ENCODE peak calls at places on chromosomes 3 and 15, in six cellular contexts. N, H, X, Y, J and M are unnamed samples.

GRCh38 chr3:130857336-130858026 is 36.4 kb upstream of the ATP2C1 start:
- DNase-seq in X (no peak), H (no peak), N (no peak), Y (no peak), J (no peak), M (no peak)

GRCh38 chr3:48826451-48826850 is 21.2 kb downstream of the PRKAR2A start:
- DNase-seq in J (no peak), Y (no peak), X (peak), N (no peak), H (peak), M (no peak)

GRCh38 chr3:59126436-59126835 is 76.6 kb upstream of the CFAP20DC start:
- DNase-seq in H (no peak), J (no peak), Y (no peak), X (no peak), N (no peak), M (no peak)

GRCh38 chr15:57290192-57290591 is 86.1 kb upstream of the CGNL1 start:
- DNase-seq in N (no peak), Y (no peak), J (no peak), X (no peak), H (no peak), M (no peak)

GRCh38 chr15:66109826-66110225 is 143.7 kb downstream of the MEGF11 start:
- DNase-seq in X (no peak), N (no peak), H (no peak), Y (no peak), J (no peak), M (no peak)

GRCh38 chr3:55060921-55061555 is 133.2 kb upstream of the LRTM1 start:
- DNase-seq in Y (no peak), X (no peak), N (no peak), J (no peak), H (no peak), M (no peak)

GRCh38 chr15:57927091-57927631 is 138.3 kb downstream of the ALDH1A2 start:
- DNase-seq in X (no peak), Y (no peak), H (no peak), J (no peak), N (no peak), M (no peak)

GRCh38 chr3:131231710-131232348 is 149.7 kb upstream of the NUDT16 start:
- DNase-seq in X (peak), H (peak), N (no peak), J (no peak), Y (no peak), M (no peak)

GRCh38 chr3:69443554-69443953 is 57.7 kb upstream of the FRMD4B start:
- DNase-seq in H (no peak), N (no peak), X (peak), Y (no peak), J (no peak), M (no peak)

GRCh38 chr3:115399751-115400150 is 223.6 kb upstream of the GAP43 start:
- DNase-seq in H (no peak), Y (no peak), N (no peak), X (no peak), J (no peak), M (no peak)

GRCh38 chr15:92011611-92012367 is 158.3 kb downstream of the SLCO3A1 start:
- DNase-seq in X (no peak), H (no peak), N (no peak), J (peak), Y (no peak), M (no peak)

GRCh38 chr3:70716832-70717231 is 404.4 kb upstream of the MDFIC2 start:
- DNase-seq in H (peak), N (no peak), Y (no peak), X (peak), J (peak), M (no peak)

GRCh38 chr3:132593950-132594328 is 3.1 kb upstream of the ACKR4 start:
- DNase-seq in H (peak), N (no peak), Y (no peak), X (peak), J (no peak), M (no peak)

GRCh38 chr3:110620118-110620517 is 451.5 kb upstream of the NECTIN3 start:
- DNase-seq in X (no peak), H (no peak), Y (no peak), N (no peak), J (no peak), M (no peak)

GRCh38 chr15:48076454-48076853 is 44.3 kb upstream of the SLC24A5 start:
- DNase-seq in X (no peak), N (no peak), H (no peak), J (no peak), Y (no peak), M (no peak)

GRCh38 chr3:190269096-190269495 is 53.1 kb downstream of the CLDN1 start:
- DNase-seq in J (no peak), N (no peak), X (peak), Y (no peak), H (peak), M (no peak)

GRCh38 chr3:127387119-127387518 is 99.3 kb upstream of the PRR20G start:
- DNase-seq in H (no peak), N (no peak), J (no peak), Y (no peak), X (no peak), M (no peak)

GRCh38 chr3:38567498-38567897 is 71.4 kb downstream of the EXOG start:
- DNase-seq in J (no peak), X (no peak), Y (no peak), H (no peak), N (no peak), M (no peak)

GRCh38 chr15:40906947-40907802 is 12.9 kb downstream of the VPS18 start:
- DNase-seq in H (peak), X (no peak), N (peak), Y (no peak), J (peak), M (peak)

GRCh38 chr3:23580337-23580736 is 225.4 kb upstream of the UBE2E1 start:
- DNase-seq in J (no peak), N (no peak), Y (no peak), H (peak), X (peak), M (no peak)

GRCh38 chr15:47484119-47484518 is 233.2 kb upstream of the SEMA6D start:
- DNase-seq in J (no peak), N (no peak), H (peak), Y (no peak), X (peak), M (no peak)

GRCh38 chr3:30778923-30779322 is 115.5 kb downstream of the GADL1 start:
- DNase-seq in H (no peak), Y (no peak), J (no peak), X (no peak), N (no peak), M (no peak)

DNA sequence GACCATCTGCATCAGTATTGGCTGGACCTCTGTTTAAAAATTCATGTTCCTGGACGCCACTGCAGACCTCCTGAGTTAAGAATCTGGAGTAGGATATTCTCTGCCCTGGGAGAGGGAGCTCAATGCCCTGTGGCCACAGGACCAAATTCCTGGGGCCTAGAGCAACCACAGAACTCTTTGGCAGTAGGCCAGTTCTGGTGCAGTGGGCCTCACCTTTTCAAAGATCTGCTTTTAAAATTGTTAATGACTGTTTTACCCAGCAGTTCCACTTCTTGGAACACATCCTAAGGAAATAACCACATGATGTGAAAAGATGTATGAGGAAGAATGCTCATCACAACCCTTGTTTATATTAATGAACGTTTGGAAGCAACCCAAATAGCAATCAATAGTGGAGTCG is 133.4 kb upstream of the ADPGK start:
- DNase-seq in J (no peak), H (no peak), X (no peak), N (no peak), Y (no peak), M (no peak)
- TF ChIP-seq CTCF in J (no peak), H (no peak), X (no peak), N (no peak), Y (no peak), M (no peak)

GRCh38 chr3:192077795-192078497 is 617.0 kb downstream of the PYDC2 start:
- DNase-seq in J (no peak), H (no peak), Y (no peak), N (no peak), X (no peak), M (no peak)
- TF ChIP-seq CTCF in J (no peak), H (no peak), Y (no peak), N (no peak), X (no peak), M (no peak)

GRCh38 chr3:60917136-60917535 is 334.1 kb downstream of the FHIT start:
- DNase-seq in H (no peak), J (peak), N (no peak), Y (no peak), X (no peak), M (no peak)

GRCh38 chr3:60919296-60919695 is 332.0 kb downstream of the FHIT start:
- DNase-seq in Y (no peak), H (no peak), J (no peak), N (no peak), X (peak), M (no peak)

DNA sequence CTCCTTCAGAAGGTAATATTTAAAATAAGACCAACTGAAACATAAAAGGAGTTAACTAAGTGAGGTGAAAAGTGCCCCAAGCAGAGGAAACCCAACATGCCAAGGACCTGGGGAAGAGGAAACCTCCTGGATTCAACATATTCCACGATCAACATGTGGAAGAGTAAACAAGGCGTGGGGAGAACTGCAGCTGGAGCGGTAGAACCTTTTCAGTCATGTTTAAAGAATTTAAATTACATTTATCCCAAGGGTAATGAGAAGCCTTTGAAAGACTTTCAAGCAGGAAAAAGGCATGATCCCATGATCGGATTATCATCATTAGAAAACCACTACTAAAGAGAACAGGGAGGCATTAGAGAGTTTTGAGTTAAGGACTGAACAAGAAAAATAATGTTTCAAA is 330.7 kb downstream of the FHIT start:
- DNase-seq in H (no peak), J (no peak), X (no peak), Y (no peak), N (no peak), M (no peak)
- TF ChIP-seq CTCF in H (no peak), J (no peak), X (no peak), Y (no peak), N (no peak), M (no peak)

GRCh38 chr3:27939940-27940339 is 217.8 kb upstream of the EOMES start:
- DNase-seq in X (peak), Y (no peak), H (peak), N (no peak), J (no peak), M (no peak)
- TF ChIP-seq CTCF in X (no peak), Y (no peak), H (no peak), N (no peak), J (no peak), M (no peak)

GRCh38 chr15:53586815-53587214 is 172.6 kb downstream of the WDR72 start:
- DNase-seq in Y (peak), J (no peak), H (no peak), N (no peak), X (peak), M (no peak)
- TF ChIP-seq CTCF in Y (no peak), J (no peak), H (no peak), N (no peak), X (no peak), M (peak)

DNA sequence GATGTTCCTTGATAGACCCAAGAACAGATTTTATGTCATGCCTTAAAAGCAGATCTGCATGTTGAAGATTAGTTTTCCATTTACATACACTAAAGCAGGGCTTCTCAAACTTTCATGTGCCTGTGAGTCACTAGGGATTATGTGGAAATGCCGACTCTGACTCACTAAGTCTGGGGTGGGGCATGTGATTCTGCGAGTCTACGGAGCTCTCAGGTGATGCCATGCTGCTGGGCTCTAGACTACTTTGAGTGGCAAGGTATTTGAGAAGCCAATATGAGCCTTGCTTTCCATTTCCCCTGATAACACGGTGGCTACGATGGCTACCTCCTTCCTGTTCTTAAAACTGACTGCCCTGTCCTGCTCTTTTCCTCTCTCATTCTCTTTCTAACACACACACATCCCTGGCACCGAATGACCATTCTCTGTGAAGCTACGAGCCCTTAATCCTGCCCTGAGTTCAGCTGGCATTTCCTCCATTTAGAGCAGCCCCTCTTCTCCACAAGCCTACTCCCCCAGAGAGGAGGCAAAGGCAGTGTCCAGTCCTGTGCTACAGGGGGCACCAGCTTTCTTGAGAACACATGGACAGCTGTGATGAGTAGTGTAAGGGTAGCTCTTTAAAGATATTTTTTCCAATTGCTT is 39.7 kb upstream of the PYGO1 start:
- DNase-seq in X (peak), H (peak), Y (no peak), J (no peak), N (no peak), M (no peak)
- TF ChIP-seq CTCF in X (peak), H (no peak), Y (no peak), J (no peak), N (no peak), M (no peak)